ENCODE peak calls at places on chromosomes 12 and 14, in six cellular contexts. One of them, this sample, is unnamed.

GRCh38 chr12:67681941-67682340 is 33.4 kb downstream of the DYRK2 start:
- DNase-seq in A549: no peak
- DNase-seq in HepG2: no peak
- DNase-seq in GM12878: no peak
- DNase-seq in K562: no peak
- DNase-seq in endothelial cell of umbilical vein: no peak
- DNase-seq in this sample: no peak

GRCh38 chr12:132360906-132361777 is 31.8 kb upstream of the GALNT9 start:
- DNase-seq in GM12878: no peak
- DNase-seq in endothelial cell of umbilical vein: no peak
- DNase-seq in K562: no peak
- DNase-seq in HepG2: no peak
- DNase-seq in A549: no peak
- DNase-seq in this sample: no peak

GRCh38 chr14:37585971-37586759 is 8.9 kb downstream of the FOXA1 start:
- DNase-seq in endothelial cell of umbilical vein: no peak
- DNase-seq in K562: no peak
- DNase-seq in GM12878: no peak
- DNase-seq in A549: no peak
- DNase-seq in HepG2: no peak
- DNase-seq in this sample: no peak

GRCh38 chr12:51076235-51076930 is 7.0 kb downstream of the CSRNP2 start:
- DNase-seq in A549: no peak
- DNase-seq in endothelial cell of umbilical vein: no peak
- DNase-seq in GM12878: no peak
- DNase-seq in HepG2: no peak
- DNase-seq in K562: no peak
- DNase-seq in this sample: no peak

GRCh38 chr14:35825968-35826217 is 245 bp upstream of the BRMS1L start:
- DNase-seq in endothelial cell of umbilical vein: no peak
- DNase-seq in K562: no peak
- DNase-seq in HepG2: no peak
- DNase-seq in A549: no peak
- DNase-seq in GM12878: no peak
- DNase-seq in this sample: no peak

GRCh38 chr14:74582910-74583581 is 29.0 kb downstream of the LTBP2 start:
- DNase-seq in HepG2: no peak
- DNase-seq in K562: no peak
- DNase-seq in A549: no peak
- DNase-seq in endothelial cell of umbilical vein: peak; percentile 73
- DNase-seq in GM12878: no peak
- DNase-seq in this sample: no peak

GRCh38 chr12:68349921-68350606 is 17.9 kb upstream of the MDM1 start:
- DNase-seq in HepG2: no peak
- DNase-seq in GM12878: no peak
- DNase-seq in endothelial cell of umbilical vein: no peak
- DNase-seq in K562: no peak
- DNase-seq in A549: no peak
- DNase-seq in this sample: no peak

GRCh38 chr14:22147716-22148115 is 441.3 kb downstream of the DAD1 start:
- DNase-seq in GM12878: no peak
- DNase-seq in K562: no peak
- DNase-seq in endothelial cell of umbilical vein: no peak
- DNase-seq in A549: no peak
- DNase-seq in HepG2: no peak
- DNase-seq in this sample: no peak

GRCh38 chr12:47755655-47756562 is 2.8 kb downstream of the RAPGEF3 start:
- DNase-seq in GM12878: peak; percentile 75
- DNase-seq in endothelial cell of umbilical vein: no peak
- DNase-seq in K562: no peak
- DNase-seq in A549: no peak
- DNase-seq in HepG2: no peak
- DNase-seq in this sample: no peak

GRCh38 chr14:87434680-87435079 is 558.3 kb downstream of the GALC start:
- DNase-seq in HepG2: no peak
- DNase-seq in endothelial cell of umbilical vein: no peak
- DNase-seq in A549: no peak
- DNase-seq in K562: no peak
- DNase-seq in GM12878: no peak
- DNase-seq in this sample: no peak
- TF ChIP-seq MYC in HepG2: no peak
- TF ChIP-seq MYC in endothelial cell of umbilical vein: no peak
- TF ChIP-seq MYC in A549: no peak
- TF ChIP-seq MYC in K562: no peak
- TF ChIP-seq MYC in GM12878: no peak
- TF ChIP-seq MYC in this sample: no peak

GRCh38 chr12:7937867-7938506 is 2.0 kb upstream of the SLC2A3 start:
- DNase-seq in GM12878: no peak
- DNase-seq in endothelial cell of umbilical vein: peak; percentile 53
- DNase-seq in K562: peak; percentile 53
- DNase-seq in HepG2: no peak
- DNase-seq in A549: peak; percentile 49
- DNase-seq in this sample: peak; percentile 66
- TF ChIP-seq CTCF in GM12878: no peak
- TF ChIP-seq CTCF in endothelial cell of umbilical vein: no peak
- TF ChIP-seq CTCF in K562: no peak
- TF ChIP-seq CTCF in HepG2: no peak
- TF ChIP-seq CTCF in A549: peak; percentile 10
- TF ChIP-seq CTCF in this sample: no peak

GRCh38 chr14:92737619-92738188 is 10.7 kb downstream of the LGMN start:
- DNase-seq in A549: no peak
- DNase-seq in HepG2: no peak
- DNase-seq in endothelial cell of umbilical vein: no peak
- DNase-seq in K562: no peak
- DNase-seq in GM12878: no peak
- DNase-seq in this sample: no peak

GRCh38 chr14:92737206-92737605 is 11.2 kb downstream of the LGMN start:
- DNase-seq in K562: no peak
- DNase-seq in GM12878: no peak
- DNase-seq in endothelial cell of umbilical vein: no peak
- DNase-seq in A549: no peak
- DNase-seq in HepG2: no peak
- DNase-seq in this sample: no peak

GRCh38 chr14:92735344-92735743 is 13.1 kb downstream of the LGMN start:
- DNase-seq in endothelial cell of umbilical vein: no peak
- DNase-seq in GM12878: no peak
- DNase-seq in K562: no peak
- DNase-seq in A549: no peak
- DNase-seq in HepG2: no peak
- DNase-seq in this sample: no peak

GRCh38 chr14:92744198-92744597 is 4.2 kb downstream of the LGMN start:
- DNase-seq in K562: no peak
- DNase-seq in GM12878: no peak
- DNase-seq in A549: no peak
- DNase-seq in HepG2: no peak
- DNase-seq in endothelial cell of umbilical vein: no peak
- DNase-seq in this sample: no peak

DNA sequence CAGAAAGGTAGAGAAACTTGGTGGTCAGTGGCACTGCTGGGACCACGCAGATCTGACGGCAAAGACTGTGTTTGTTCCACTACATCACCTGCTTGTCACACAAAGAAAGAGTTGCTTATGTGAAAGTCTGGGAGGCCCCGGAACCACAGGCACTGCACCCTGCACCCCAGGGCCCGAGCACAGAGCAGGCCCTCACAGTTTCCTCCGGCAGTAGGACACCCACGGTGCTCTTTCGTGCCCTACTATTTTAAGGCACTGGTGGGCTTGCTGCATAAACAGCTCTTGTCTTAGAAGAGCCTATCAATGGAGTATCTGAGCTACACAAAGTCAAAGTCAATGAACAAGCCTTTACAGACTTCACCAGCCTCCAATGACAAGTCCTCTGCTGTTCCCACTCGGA is 8.0 kb downstream of the LGMN start:
- DNase-seq in K562: no peak
- DNase-seq in GM12878: no peak
- DNase-seq in endothelial cell of umbilical vein: no peak
- DNase-seq in HepG2: no peak
- DNase-seq in A549: no peak
- DNase-seq in this sample: no peak
- TF ChIP-seq MYC in K562: no peak
- TF ChIP-seq MYC in GM12878: no peak
- TF ChIP-seq MYC in endothelial cell of umbilical vein: no peak
- TF ChIP-seq MYC in HepG2: no peak
- TF ChIP-seq MYC in A549: no peak
- TF ChIP-seq MYC in this sample: no peak

GRCh38 chr12:58678753-58679152 is 241.6 kb downstream of the LRIG3 start:
- DNase-seq in A549: no peak
- DNase-seq in K562: no peak
- DNase-seq in GM12878: no peak
- DNase-seq in HepG2: no peak
- DNase-seq in endothelial cell of umbilical vein: no peak
- DNase-seq in this sample: no peak

DNA sequence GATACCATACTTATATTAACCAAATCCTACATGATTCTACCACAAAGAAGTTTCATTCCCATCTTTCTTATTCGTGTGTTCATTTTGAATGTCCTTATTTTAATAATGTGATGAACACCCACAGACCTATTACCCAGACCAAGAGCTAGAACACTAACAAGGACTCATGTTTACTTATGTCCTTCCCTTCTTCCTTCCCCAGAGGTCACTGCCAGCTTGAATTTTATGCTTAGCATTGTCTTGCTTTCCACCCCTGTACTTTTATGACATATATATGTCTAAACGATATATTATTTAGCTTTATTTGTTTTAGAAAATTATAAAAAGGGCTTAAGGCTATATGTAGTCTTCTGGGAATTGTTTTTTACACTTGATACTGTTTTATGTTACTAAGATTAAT is 238.6 kb downstream of the LRIG3 start:
- DNase-seq in GM12878: no peak
- DNase-seq in K562: no peak
- DNase-seq in HepG2: no peak
- DNase-seq in A549: no peak
- DNase-seq in endothelial cell of umbilical vein: no peak
- DNase-seq in this sample: no peak
- TF ChIP-seq CTCF in GM12878: no peak
- TF ChIP-seq CTCF in K562: no peak
- TF ChIP-seq CTCF in HepG2: peak; percentile 60
- TF ChIP-seq CTCF in A549: no peak
- TF ChIP-seq CTCF in endothelial cell of umbilical vein: no peak
- TF ChIP-seq CTCF in this sample: no peak